ENCODE peak calls at places on chromosomes 16 and 17, in six cellular contexts. One of them, this sample, is unnamed.

GRCh38 chr17:50272711-50273653 is 1.3 kb upstream of the TMEM92 start:
- DNase-seq in stomach: peak
- DNase-seq in A549: peak
- DNase-seq in GM10248: peak
- DNase-seq in AG10803: peak
- DNase-seq in neural crest cell: peak
- DNase-seq in this sample: peak

GRCh38 chr16:89360760-89361435 is 129.5 kb downstream of the ANKRD11 start:
- DNase-seq in stomach: peak
- DNase-seq in A549: no peak
- DNase-seq in GM10248: peak
- DNase-seq in AG10803: no peak
- DNase-seq in neural crest cell: no peak
- DNase-seq in this sample: no peak

GRCh38 chr17:13030459-13031305 is 12.9 kb upstream of the ELAC2 start:
- DNase-seq in stomach: no peak
- DNase-seq in A549: peak
- DNase-seq in GM10248: peak
- DNase-seq in AG10803: peak
- DNase-seq in neural crest cell: peak
- DNase-seq in this sample: peak

GRCh38 chr17:76955191-76955590 is 87.0 kb downstream of the MGAT5B start:
- DNase-seq in stomach: no peak
- DNase-seq in A549: no peak
- DNase-seq in GM10248: no peak
- DNase-seq in AG10803: no peak
- DNase-seq in neural crest cell: no peak
- DNase-seq in this sample: no peak

GRCh38 chr16:87996962-87997880 is 46.0 kb downstream of the BANP start:
- DNase-seq in stomach: no peak
- DNase-seq in A549: no peak
- DNase-seq in GM10248: no peak
- DNase-seq in AG10803: peak
- DNase-seq in neural crest cell: no peak
- DNase-seq in this sample: no peak

GRCh38 chr16:87729266-87729954 is 36.4 kb downstream of the KLHDC4 start:
- DNase-seq in stomach: peak
- DNase-seq in A549: no peak
- DNase-seq in GM10248: no peak
- DNase-seq in AG10803: no peak
- DNase-seq in neural crest cell: no peak
- DNase-seq in this sample: no peak

GRCh38 chr17:17036520-17036998 is 5.7 kb upstream of the MPRIP start:
- DNase-seq in stomach: no peak
- DNase-seq in A549: no peak
- DNase-seq in GM10248: no peak
- DNase-seq in AG10803: no peak
- DNase-seq in neural crest cell: no peak
- DNase-seq in this sample: no peak

GRCh38 chr16:86951831-86952598 is 365.2 kb downstream of the C16orf95 start:
- DNase-seq in stomach: no peak
- DNase-seq in A549: peak
- DNase-seq in GM10248: no peak
- DNase-seq in AG10803: peak
- DNase-seq in neural crest cell: no peak
- DNase-seq in this sample: no peak

GRCh38 chr17:74631468-74632195 is 8.1 kb upstream of the CD300E start:
- DNase-seq in stomach: no peak
- DNase-seq in A549: no peak
- DNase-seq in GM10248: peak
- DNase-seq in AG10803: peak
- DNase-seq in neural crest cell: no peak
- DNase-seq in this sample: no peak

GRCh38 chr17:61007980-61008379 is 330.3 kb downstream of the BCAS3 start:
- DNase-seq in stomach: peak
- DNase-seq in A549: no peak
- DNase-seq in GM10248: no peak
- DNase-seq in AG10803: no peak
- DNase-seq in neural crest cell: no peak
- DNase-seq in this sample: no peak

GRCh38 chr16:50155925-50156324 is 2.8 kb downstream of the TENT4B start:
- DNase-seq in stomach: no peak
- DNase-seq in A549: no peak
- DNase-seq in GM10248: no peak
- DNase-seq in AG10803: no peak
- DNase-seq in neural crest cell: no peak
- DNase-seq in this sample: no peak

GRCh38 chr17:79473111-79473835 is 137.6 kb downstream of the RBFOX3 start:
- DNase-seq in stomach: no peak
- DNase-seq in A549: peak
- DNase-seq in GM10248: no peak
- DNase-seq in AG10803: no peak
- DNase-seq in neural crest cell: no peak
- DNase-seq in this sample: no peak

GRCh38 chr17:17506181-17506741 is 10.1 kb upstream of the RASD1 start:
- DNase-seq in stomach: no peak
- DNase-seq in A549: no peak
- DNase-seq in GM10248: no peak
- DNase-seq in AG10803: no peak
- DNase-seq in neural crest cell: no peak
- DNase-seq in this sample: no peak

GRCh38 chr17:56777859-56778258 is 55.9 kb downstream of the C17orf67 start:
- DNase-seq in stomach: no peak
- DNase-seq in A549: no peak
- DNase-seq in GM10248: no peak
- DNase-seq in AG10803: peak
- DNase-seq in neural crest cell: no peak
- DNase-seq in this sample: no peak

GRCh38 chr17:2700031-2700490 is 11.5 kb downstream of the CLUH start:
- DNase-seq in stomach: no peak
- DNase-seq in A549: no peak
- DNase-seq in GM10248: no peak
- DNase-seq in AG10803: no peak
- DNase-seq in neural crest cell: no peak
- DNase-seq in this sample: no peak

DNA sequence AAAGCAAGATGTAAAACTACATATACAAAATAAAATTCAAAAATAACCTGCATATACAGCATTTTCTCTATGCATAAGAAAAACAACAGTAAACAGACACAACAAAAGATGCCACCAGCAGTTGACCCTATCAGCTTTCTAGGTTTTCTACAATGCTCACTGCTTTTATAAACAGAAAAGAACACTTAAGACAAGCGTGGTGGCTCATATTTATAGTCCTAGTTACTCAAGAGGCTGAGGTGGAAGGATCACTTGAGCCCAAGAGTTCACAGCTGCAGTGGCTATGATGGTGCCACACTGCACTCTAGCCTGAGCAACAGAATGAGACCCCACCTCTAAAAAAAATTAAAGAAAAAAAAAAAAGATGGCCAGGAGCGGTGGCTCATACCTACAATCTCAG is 46.5 kb upstream of the ATP2A3 start:
- DNase-seq in stomach: no peak
- DNase-seq in A549: no peak
- DNase-seq in GM10248: no peak
- DNase-seq in AG10803: no peak
- DNase-seq in neural crest cell: no peak
- DNase-seq in this sample: no peak
- TF ChIP-seq CTCF in stomach: no peak
- TF ChIP-seq CTCF in A549: no peak
- TF ChIP-seq CTCF in GM10248: no peak
- TF ChIP-seq CTCF in AG10803: no peak
- TF ChIP-seq CTCF in neural crest cell: no peak
- TF ChIP-seq CTCF in this sample: no peak

DNA sequence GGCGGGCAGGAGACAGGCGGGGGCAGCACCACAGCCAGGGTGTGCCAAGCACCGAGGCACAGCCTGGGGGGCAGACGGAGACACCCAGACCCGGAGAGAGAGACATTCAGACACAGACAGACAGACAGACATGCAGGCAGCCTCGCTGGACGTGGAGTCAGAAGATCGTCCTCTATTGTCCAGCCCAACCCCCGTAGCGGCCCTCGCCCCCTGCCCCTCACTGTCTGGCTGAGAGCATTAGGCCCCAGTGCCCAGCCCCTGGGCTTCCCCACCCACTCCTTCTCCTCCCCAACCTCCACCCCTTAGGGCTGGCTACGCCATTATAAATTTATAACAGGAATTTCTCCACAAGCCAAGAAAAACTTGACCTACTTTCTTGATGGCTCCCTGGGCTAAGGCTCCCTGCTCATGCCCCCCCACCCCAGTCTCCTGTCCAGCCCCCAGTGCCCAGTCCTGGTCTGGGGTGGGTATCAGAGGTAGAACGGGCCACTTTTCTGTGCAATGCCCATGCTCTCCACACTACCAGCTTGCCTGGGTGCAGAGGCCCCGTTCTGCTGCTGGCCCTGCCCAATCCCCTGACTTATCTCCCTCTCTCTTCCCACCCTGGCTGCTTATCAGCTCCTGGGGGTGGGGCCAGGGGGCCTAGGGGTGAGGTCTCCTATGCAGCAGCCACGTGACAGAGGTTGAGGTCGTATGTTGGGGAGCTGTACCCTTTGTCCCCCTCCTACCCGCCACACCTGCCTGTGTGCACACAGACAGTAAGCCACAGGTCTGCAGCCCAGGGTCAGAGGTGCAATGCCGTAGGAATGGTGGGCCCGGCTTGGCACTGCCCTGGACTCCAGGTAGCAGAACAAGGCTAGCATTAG is 9.9 kb downstream of the THRA start:
- DNase-seq in stomach: peak
- DNase-seq in A549: no peak
- DNase-seq in GM10248: no peak
- DNase-seq in AG10803: no peak
- DNase-seq in neural crest cell: no peak
- DNase-seq in this sample: no peak
- TF ChIP-seq CTCF in stomach: no peak
- TF ChIP-seq CTCF in A549: no peak
- TF ChIP-seq CTCF in GM10248: no peak
- TF ChIP-seq CTCF in AG10803: no peak
- TF ChIP-seq CTCF in neural crest cell: no peak
- TF ChIP-seq CTCF in this sample: no peak

GRCh38 chr17:45971698-45972141 is 27.3 kb upstream of the STH start:
- DNase-seq in stomach: no peak
- DNase-seq in A549: no peak
- DNase-seq in GM10248: no peak
- DNase-seq in AG10803: no peak
- DNase-seq in neural crest cell: no peak
- DNase-seq in this sample: no peak
- TF ChIP-seq CTCF in stomach: no peak
- TF ChIP-seq CTCF in A549: no peak
- TF ChIP-seq CTCF in GM10248: no peak
- TF ChIP-seq CTCF in AG10803: no peak
- TF ChIP-seq CTCF in neural crest cell: no peak
- TF ChIP-seq CTCF in this sample: no peak

GRCh38 chr17:39404542-39405378 is 3.3 kb upstream of the FBXL20 start:
- DNase-seq in stomach: no peak
- DNase-seq in A549: peak
- DNase-seq in GM10248: no peak
- DNase-seq in AG10803: peak
- DNase-seq in neural crest cell: no peak
- DNase-seq in this sample: no peak
- TF ChIP-seq CTCF in stomach: no peak
- TF ChIP-seq CTCF in A549: no peak
- TF ChIP-seq CTCF in GM10248: no peak
- TF ChIP-seq CTCF in AG10803: no peak
- TF ChIP-seq CTCF in neural crest cell: no peak
- TF ChIP-seq CTCF in this sample: no peak

GRCh38 chr16:84746875-84747274 is 47.1 kb downstream of the USP10 start:
- DNase-seq in stomach: no peak
- DNase-seq in A549: peak
- DNase-seq in GM10248: no peak
- DNase-seq in AG10803: no peak
- DNase-seq in neural crest cell: no peak
- DNase-seq in this sample: no peak

GRCh38 chr16:84746231-84746630 is 46.4 kb downstream of the USP10 start:
- DNase-seq in stomach: no peak
- DNase-seq in A549: no peak
- DNase-seq in GM10248: no peak
- DNase-seq in AG10803: no peak
- DNase-seq in neural crest cell: no peak
- DNase-seq in this sample: no peak

GRCh38 chr16:84751241-84751640 is 51.4 kb downstream of the USP10 start:
- DNase-seq in stomach: no peak
- DNase-seq in A549: no peak
- DNase-seq in GM10248: no peak
- DNase-seq in AG10803: no peak
- DNase-seq in neural crest cell: no peak
- DNase-seq in this sample: no peak

GRCh38 chr16:84749815-84750214 is 50.0 kb downstream of the USP10 start:
- DNase-seq in stomach: no peak
- DNase-seq in A549: no peak
- DNase-seq in GM10248: no peak
- DNase-seq in AG10803: no peak
- DNase-seq in neural crest cell: no peak
- DNase-seq in this sample: no peak

DNA sequence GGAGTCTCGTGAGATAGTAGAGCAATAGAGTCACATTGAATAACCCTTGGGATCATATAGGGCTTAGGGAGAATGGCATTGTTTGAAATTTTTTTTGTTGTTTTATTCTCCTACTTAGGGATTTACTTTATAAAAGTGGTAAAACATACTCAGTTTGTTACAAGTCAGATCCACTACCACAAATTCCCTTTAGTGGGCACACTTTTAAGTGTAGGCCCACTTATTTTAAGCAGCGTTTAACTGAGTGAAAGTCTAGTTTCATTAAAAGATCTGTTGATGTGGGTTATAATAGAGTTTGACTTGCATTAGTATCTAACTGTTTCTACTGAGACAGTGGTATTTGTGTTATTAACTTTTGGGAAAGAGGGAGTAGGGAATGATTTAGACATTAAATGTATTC is 49.3 kb downstream of the USP10 start:
- DNase-seq in stomach: no peak
- DNase-seq in A549: no peak
- DNase-seq in GM10248: no peak
- DNase-seq in AG10803: no peak
- DNase-seq in neural crest cell: no peak
- DNase-seq in this sample: no peak
- TF ChIP-seq CTCF in stomach: no peak
- TF ChIP-seq CTCF in A549: no peak
- TF ChIP-seq CTCF in GM10248: no peak
- TF ChIP-seq CTCF in AG10803: peak
- TF ChIP-seq CTCF in neural crest cell: no peak
- TF ChIP-seq CTCF in this sample: no peak

This sample was measured in progenitor cell of endocrine pancreas.